ENCODE peak calls at places on chromosomes 6 and 20, in ten cellular contexts. J is GM23248; P is naive thymus-derived CD4-positive, alpha-beta T cell; I is HFF-Myc; Z is CD8-positive, alpha-beta T cell; Q is CD4-positive, CD25-positive, alpha-beta regulatory T cell; L is body of pancreas; V is AG10803; F is choroid plexus epithelial cell; U is psoas muscle. M is an unnamed sample.

GRCh38 chr20:57792386-57793095 is 82.7 kb upstream of the PMEPA1 start:
- DNase-seq in J (peak), P (no peak), I (no peak), Z (no peak), Q (no peak), L (no peak), V (no peak), F (peak), U (peak), M (peak)

GRCh38 chr6:124536792-124537191 is 425.4 kb upstream of the RNF217 start:
- DNase-seq in J (no peak), P (no peak), I (no peak), Z (no peak), Q (no peak), L (no peak), V (no peak), F (peak), U (no peak), M (no peak)

GRCh38 chr20:56443654-56444540 is 24.5 kb upstream of the RTF2 start:
- DNase-seq in J (no peak), P (no peak), I (no peak), Z (no peak), Q (no peak), L (no peak), V (no peak), F (no peak), U (no peak), M (peak)

GRCh38 chr20:3777726-3778629 is 3.3 kb downstream of the SPEF1 start:
- DNase-seq in J (peak), P (peak), I (no peak), Z (peak), Q (no peak), L (peak), V (peak), F (peak), U (peak), M (peak)

GRCh38 chr6:151101116-151101810 is 138.5 kb upstream of the AKAP12 start:
- DNase-seq in J (no peak), P (no peak), I (no peak), Z (no peak), Q (no peak), L (no peak), V (peak), F (peak), U (no peak), M (no peak)

GRCh38 chr20:46030290-46031013 is 1.4 kb downstream of the SLC12A5 start:
- DNase-seq in J (no peak), P (no peak), I (no peak), Z (no peak), Q (no peak), L (no peak), V (no peak), F (no peak), U (no peak), M (no peak)

GRCh38 chr6:99289701-99290100 is 59.8 kb downstream of the FAXC start:
- DNase-seq in J (no peak), P (no peak), I (no peak), Z (no peak), Q (no peak), L (no peak), V (no peak), F (no peak), U (no peak), M (no peak)

GRCh38 chr6:38610050-38610619 is 29.6 kb downstream of the BTBD9 start:
- DNase-seq in J (no peak), P (no peak), I (no peak), Z (no peak), Q (no peak), L (no peak), V (no peak), F (peak), U (no peak), M (no peak)

GRCh38 chr6:3013486-3013885 is 13.8 kb downstream of the NQO2 start:
- DNase-seq in J (peak), P (no peak), I (no peak), Z (no peak), Q (no peak), L (no peak), V (peak), F (peak), U (no peak), M (peak)

GRCh38 chr6:139839506-139840156 is 465.2 kb upstream of the CITED2 start:
- DNase-seq in J (peak), P (no peak), I (no peak), Z (no peak), Q (no peak), L (no peak), V (peak), F (peak), U (no peak), M (peak)

GRCh38 chr6:113385020-113385431 is 472.1 kb upstream of the MARCKS start:
- DNase-seq in J (peak), P (no peak), I (no peak), Z (no peak), Q (no peak), L (no peak), V (peak), F (peak), U (no peak), M (no peak)

GRCh38 chr6:69105288-69105687 is 470.2 kb downstream of the ADGRB3 start:
- DNase-seq in J (no peak), P (no peak), I (no peak), Z (no peak), Q (no peak), L (no peak), V (no peak), F (peak), U (no peak), M (no peak)

GRCh38 chr6:26224940-26225847 is 138.0 kb downstream of the HFE start:
- DNase-seq in J (peak), P (no peak), I (peak), Z (no peak), Q (peak), L (no peak), V (peak), F (peak), U (peak), M (peak)

GRCh38 chr6:150182460-150183078 is 39.7 kb downstream of the PPP1R14C start:
- DNase-seq in J (no peak), P (no peak), I (no peak), Z (no peak), Q (no peak), L (no peak), V (no peak), F (no peak), U (no peak), M (no peak)

GRCh38 chr6:136551103-136551502 is 881 bp upstream of the MAP7 start:
- DNase-seq in J (no peak), P (no peak), I (no peak), Z (no peak), Q (peak), L (peak), V (no peak), F (no peak), U (no peak), M (peak)

GRCh38 chr20:16061394-16061793 is 511.9 kb downstream of the KIF16B start:
- DNase-seq in J (no peak), P (no peak), I (no peak), Z (no peak), Q (no peak), L (no peak), V (no peak), F (no peak), U (no peak), M (no peak)

GRCh38 chr6:2857580-2858337 is 16.1 kb upstream of the SERPINB1 start:
- DNase-seq in J (no peak), P (no peak), I (no peak), Z (peak), Q (peak), L (no peak), V (peak), F (peak), U (no peak), M (no peak)

GRCh38 chr6:35139470-35139869 is 1.7 kb downstream of the TCP11 start:
- DNase-seq in J (no peak), P (no peak), I (no peak), Z (no peak), Q (no peak), L (no peak), V (no peak), F (no peak), U (no peak), M (no peak)

GRCh38 chr6:62669831-62670230 is 383.8 kb upstream of the KHDRBS2 start:
- DNase-seq in J (no peak), P (no peak), I (no peak), Z (no peak), Q (no peak), L (no peak), V (no peak), F (no peak), U (no peak), M (no peak)

GRCh38 chr6:63355632-63356031 is 35.8 kb upstream of the LGSN start:
- DNase-seq in J (no peak), P (no peak), I (no peak), Z (no peak), Q (no peak), L (no peak), V (no peak), F (no peak), U (no peak), M (peak)

GRCh38 chr6:109094351-109095035 is at the start of gene SESN1:
- DNase-seq in J (peak), P (peak), I (peak), Z (peak), Q (peak), L (peak), V (peak), F (peak), U (peak), M (peak)

GRCh38 chr6:153117986-153118886 is 12.8 kb downstream of the RGS17 start:
- DNase-seq in J (peak), P (no peak), I (peak), Z (no peak), Q (no peak), L (no peak), V (peak), F (peak), U (no peak), M (peak)

GRCh38 chr20:19815553-19815991 is 57.5 kb downstream of the RIN2 start:
- DNase-seq in J (peak), P (no peak), I (peak), Z (no peak), Q (no peak), L (no peak), V (peak), F (peak), U (peak), M (peak)

GRCh38 chr6:149834513-149835481 is 29.4 kb downstream of the LRP11 start:
- DNase-seq in J (peak), P (peak), I (no peak), Z (peak), Q (peak), L (peak), V (peak), F (peak), U (no peak), M (peak)

GRCh38 chr6:158938811-158939254 is 61.2 kb downstream of the RSPH3 start:
- DNase-seq in J (peak), P (peak), I (no peak), Z (no peak), Q (no peak), L (no peak), V (peak), F (no peak), U (no peak), M (peak)

GRCh38 chr6:48389146-48390043 is 278.4 kb upstream of the PTCHD4 start:
- DNase-seq in J (no peak), P (no peak), I (no peak), Z (no peak), Q (no peak), L (no peak), V (no peak), F (no peak), U (no peak), M (no peak)

GRCh38 chr6:151313060-151313459 is 73.3 kb downstream of the AKAP12 start:
- DNase-seq in J (no peak), P (no peak), I (no peak), Z (no peak), Q (no peak), L (peak), V (no peak), F (peak), U (no peak), M (no peak)

GRCh38 chr20:9705722-9706476 is 133.0 kb downstream of the PAK5 start:
- DNase-seq in J (no peak), P (no peak), I (no peak), Z (no peak), Q (no peak), L (no peak), V (no peak), F (no peak), U (no peak), M (no peak)

GRCh38 chr6:107105511-107106116 is 9.7 kb downstream of the BEND3 start:
- DNase-seq in J (no peak), P (no peak), I (no peak), Z (no peak), Q (no peak), L (no peak), V (no peak), F (no peak), U (no peak), M (no peak)

GRCh38 chr20:4383966-4384365 is 337.7 kb upstream of the PRND start:
- DNase-seq in J (peak), P (no peak), I (no peak), Z (no peak), Q (no peak), L (no peak), V (peak), F (no peak), U (no peak), M (no peak)

GRCh38 chr6:10351678-10352220 is 63.1 kb downstream of the TFAP2A start:
- DNase-seq in J (peak), P (no peak), I (peak), Z (no peak), Q (no peak), L (no peak), V (no peak), F (no peak), U (no peak), M (peak)

GRCh38 chr6:76026101-76026500 is 46.4 kb downstream of the IMPG1 start:
- DNase-seq in J (no peak), P (no peak), I (peak), Z (no peak), Q (no peak), L (no peak), V (no peak), F (peak), U (no peak), M (peak)

GRCh38 chr6:37131104-37131959 is 38.6 kb upstream of the PIM1 start:
- DNase-seq in J (peak), P (no peak), I (no peak), Z (no peak), Q (no peak), L (no peak), V (peak), F (no peak), U (peak), M (peak)

GRCh38 chr20:64099880-64100565 is 7.3 kb downstream of the NPBWR2 start:
- DNase-seq in J (no peak), P (no peak), I (no peak), Z (no peak), Q (no peak), L (no peak), V (no peak), F (no peak), U (peak), M (no peak)

GRCh38 chr6:161169690-161170089 is 104.2 kb downstream of the AGPAT4 start:
- DNase-seq in J (peak), P (no peak), I (peak), Z (no peak), Q (no peak), L (peak), V (peak), F (peak), U (no peak), M (peak)

GRCh38 chr20:23128461-23129125 is 42.5 kb upstream of the CD93 start:
- DNase-seq in J (no peak), P (no peak), I (no peak), Z (no peak), Q (no peak), L (no peak), V (no peak), F (no peak), U (no peak), M (no peak)
- H3K4me3 ChIP-seq in J (no peak), P (no peak), I (no peak), Z (no peak), Q (no peak), L (no peak), V (no peak), F (no peak), U (no peak), M (no peak)

GRCh38 chr20:49594143-49594928 is 26.4 kb upstream of the PTGIS start:
- DNase-seq in J (peak), P (no peak), I (peak), Z (no peak), Q (no peak), L (no peak), V (peak), F (peak), U (peak), M (peak)
- H3K4me3 ChIP-seq in J (no peak), P (no peak), I (no peak), Z (no peak), Q (peak), L (no peak), V (no peak), F (no peak), U (no peak), M (no peak)

DNA sequence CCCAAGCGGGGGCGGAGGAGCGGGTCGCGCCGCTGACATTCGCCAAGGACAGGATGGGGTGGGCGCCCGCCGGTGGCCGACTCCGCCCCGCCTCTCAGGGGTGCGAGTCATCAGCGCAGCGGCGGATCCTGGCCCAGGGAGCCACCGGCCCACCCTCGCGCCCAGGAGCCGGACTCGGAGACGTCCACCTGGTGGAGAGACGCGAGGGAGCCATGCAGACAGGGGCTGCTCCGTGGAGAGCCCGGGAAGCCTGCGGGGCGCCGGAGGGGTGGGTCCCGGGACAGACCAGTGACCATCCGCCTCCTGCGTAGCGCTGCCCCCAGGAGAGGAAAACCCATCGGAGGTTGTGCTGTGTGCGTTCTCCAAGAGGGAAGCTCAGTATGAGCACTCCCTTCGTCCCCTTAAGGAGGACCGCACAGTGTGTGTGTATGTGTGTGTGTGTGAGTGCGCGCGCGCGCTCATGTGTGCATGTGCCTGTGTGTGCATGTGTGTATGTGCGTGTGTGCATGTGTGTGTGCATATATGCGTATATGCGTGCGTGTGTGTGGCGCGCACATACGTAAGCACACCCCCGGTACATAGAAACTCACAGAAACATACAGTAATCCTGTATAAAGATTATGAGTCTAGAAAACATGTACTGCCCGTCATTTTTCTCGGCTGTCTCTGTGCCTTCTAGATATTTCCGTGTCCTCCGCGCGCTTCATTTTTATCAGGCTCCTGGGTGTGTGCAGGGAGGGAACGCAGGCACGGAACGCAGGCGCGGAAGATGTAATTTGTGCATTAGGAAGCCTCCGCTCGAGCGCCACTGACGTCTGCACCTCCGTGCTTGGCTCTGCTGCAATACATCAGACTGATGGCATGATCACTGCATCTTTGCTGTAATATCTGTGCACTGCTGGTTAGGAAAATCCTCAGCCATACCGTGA is 158.9 kb downstream of the TBXT start:
- DNase-seq in J (peak), P (no peak), I (no peak), Z (no peak), Q (no peak), L (no peak), V (peak), F (peak), U (no peak), M (no peak)
- H3K4me3 ChIP-seq in J (peak), P (no peak), I (no peak), Z (no peak), Q (no peak), L (no peak), V (peak), F (peak), U (peak), M (no peak)

DNA sequence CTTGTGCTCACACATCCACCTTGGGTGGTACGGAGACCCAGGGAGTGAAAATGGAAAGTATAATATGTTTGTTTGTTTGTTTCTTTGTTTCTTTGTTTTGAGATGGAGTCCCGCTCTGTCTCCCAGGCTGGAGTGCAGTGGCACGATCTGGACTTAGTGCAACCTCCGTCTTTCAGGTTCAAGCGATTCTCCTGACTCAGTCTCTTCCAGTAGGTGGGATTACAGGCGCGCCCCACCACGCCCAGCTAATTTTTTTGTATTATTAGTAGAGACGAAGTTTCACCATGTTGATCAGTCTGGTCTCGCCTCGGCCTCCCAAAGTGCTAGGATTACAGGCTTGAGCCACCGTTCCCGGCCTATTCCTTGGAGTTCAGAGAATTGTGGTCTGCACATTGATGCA is 115.4 kb downstream of the TRIM27 start:
- DNase-seq in J (no peak), P (no peak), I (no peak), Z (no peak), Q (no peak), L (no peak), V (no peak), F (no peak), U (no peak), M (no peak)
- H3K4me3 ChIP-seq in J (peak), P (no peak), I (peak), Z (no peak), Q (no peak), L (no peak), V (peak), F (no peak), U (no peak), M (no peak)

DNA sequence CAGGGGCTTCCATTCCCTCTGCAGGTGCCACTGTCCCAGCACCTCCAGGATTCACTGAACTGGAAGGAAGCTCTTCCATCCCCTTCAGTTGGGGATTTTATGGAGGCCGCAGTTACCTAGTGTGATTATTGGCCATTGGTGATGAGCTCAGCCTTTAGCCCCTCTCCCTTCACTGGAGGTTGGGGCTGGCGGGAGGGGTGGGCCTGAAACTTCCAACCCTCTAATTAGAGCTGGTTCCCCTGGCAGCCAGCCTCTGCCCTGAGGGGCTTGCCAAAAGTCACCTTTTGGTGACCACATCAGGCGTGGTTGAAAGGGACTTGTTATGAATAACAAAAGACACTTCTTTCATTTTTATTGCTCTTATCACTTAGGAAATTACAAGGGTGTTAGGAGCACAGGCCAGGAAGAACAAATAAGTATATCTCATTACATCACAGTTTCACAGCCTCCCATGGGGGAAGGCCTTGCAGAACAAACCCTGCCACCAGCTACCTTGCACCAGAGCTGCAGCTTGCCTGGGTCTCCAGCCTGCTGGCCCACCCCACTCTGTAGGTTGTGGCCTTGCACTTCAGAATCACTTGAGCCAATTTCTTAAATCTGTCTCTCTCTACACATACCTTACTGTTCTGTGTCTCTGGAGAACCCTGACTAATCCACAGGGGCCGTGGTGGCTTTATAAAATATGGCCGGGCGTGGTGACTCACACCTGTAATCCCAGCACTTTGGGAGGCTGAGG is 5.0 kb downstream of the PYGB start:
- DNase-seq in J (no peak), P (no peak), I (no peak), Z (peak), Q (no peak), L (no peak), V (no peak), F (no peak), U (no peak), M (no peak)
- H3K4me3 ChIP-seq in J (no peak), P (no peak), I (no peak), Z (no peak), Q (no peak), L (no peak), V (no peak), F (no peak), U (no peak), M (no peak)

M was measured in epithelial cell of esophagus.